ENCODE peak calls at places on chromosomes 1 and 21, in seven cellular contexts. M is HL-60, X is HCT116, E is prostate gland, A is suprapubic skin, C is endothelial cell of umbilical vein, V is K562. Q is an unnamed sample.

GRCh38 chr1:81305997-81306452 is 494.7 kb upstream of the ADGRL2 start:
- DNase-seq in X (no peak), C (peak; percentile 65), V (no peak), M (no peak), E (peak; percentile 25), A (no peak), Q (no peak)

GRCh38 chr1:117780981-117781475 is 148.4 kb downstream of the GDAP2 start:
- DNase-seq in E (no peak), M (no peak), V (no peak), C (no peak), X (no peak), A (no peak), Q (no peak)

GRCh38 chr1:62841587-62842169 is 57.7 kb downstream of the ATG4C start:
- DNase-seq in C (peak; percentile 70), M (peak; percentile 18), A (no peak), V (peak; percentile 52), E (peak; percentile 44), X (peak; percentile 49), Q (no peak)

GRCh38 chr1:221781102-221781744 is 39.3 kb upstream of the DUSP10 start:
- DNase-seq in C (no peak), E (no peak), A (no peak), M (peak; percentile 91), V (no peak), X (no peak), Q (no peak)

GRCh38 chr21:41593784-41594138 is 85.8 kb upstream of the TMPRSS2 start:
- DNase-seq in C (no peak), X (no peak), M (no peak), V (no peak), E (no peak), A (peak; percentile 13), Q (no peak)

GRCh38 chr1:100706861-100707260 is 12.7 kb upstream of the VCAM1 start:
- DNase-seq in M (no peak), E (no peak), X (no peak), V (no peak), A (no peak), C (no peak), Q (no peak)

GRCh38 chr1:31666290-31666963 is 21.8 kb upstream of the PEF1 start:
- DNase-seq in M (no peak), E (peak; percentile 43), V (no peak), X (no peak), C (no peak), A (no peak), Q (no peak)

GRCh38 chr21:41227357-41228005 is 59.5 kb downstream of the BACE2 start:
- DNase-seq in E (no peak), C (no peak), M (no peak), V (no peak), X (no peak), A (no peak), Q (no peak)

GRCh38 chr21:36478941-36479340 is 981 bp downstream of the CLDN14 start:
- DNase-seq in E (no peak), C (peak; percentile 48), A (no peak), X (no peak), M (no peak), V (no peak), Q (no peak)

GRCh38 chr1:164704954-164705353 is 146.0 kb downstream of the PBX1 start:
- DNase-seq in A (no peak), V (no peak), E (no peak), M (no peak), X (no peak), C (no peak), Q (no peak)
- TF ChIP-seq CTCF in A (no peak), V (peak; percentile 52), E (no peak), M (no peak), X (peak; percentile 26), C (peak; percentile 4), Q (no peak)

DNA sequence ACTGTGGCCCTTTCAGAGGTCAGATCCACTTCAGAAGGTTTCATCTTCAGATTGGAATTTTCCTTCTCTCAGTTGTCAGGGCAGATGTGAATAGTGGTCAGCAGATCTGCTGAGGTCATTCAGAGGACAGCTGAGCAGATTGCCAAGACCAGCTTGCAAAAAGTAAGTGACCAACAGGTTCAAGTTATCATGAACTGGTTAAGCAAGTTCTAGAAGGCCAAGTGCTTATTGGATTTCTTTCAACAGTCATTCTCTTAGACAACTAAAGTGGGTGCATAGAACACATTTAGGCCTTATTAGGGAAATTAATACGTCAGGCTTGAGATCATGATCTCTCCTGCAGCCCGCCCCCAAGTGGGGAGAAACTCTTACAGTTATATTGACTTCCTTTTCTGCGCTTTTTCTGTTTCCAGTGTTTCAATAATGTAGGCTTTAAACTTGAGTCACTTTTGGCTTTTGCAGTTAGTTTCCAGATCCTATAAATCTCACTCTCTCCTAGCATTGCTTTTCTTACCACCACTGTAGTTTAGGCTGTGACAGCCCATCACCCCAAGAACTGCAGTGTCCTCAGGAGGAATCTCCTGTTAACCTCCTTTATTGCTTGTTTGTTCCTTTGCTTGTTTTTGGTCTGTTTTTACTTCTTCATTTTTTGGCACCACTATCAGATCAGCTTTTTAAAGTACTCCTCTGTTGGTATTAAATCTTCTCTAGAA is 96.4 kb downstream of the C1orf21 start:
- DNase-seq in E (peak; percentile 61), M (no peak), V (no peak), A (no peak), C (peak; percentile 22), X (no peak), Q (no peak)
- TF ChIP-seq POLR2AphosphoS5 in E (peak; percentile 64), M (no peak), V (no peak), A (no peak), C (no peak), X (no peak), Q (peak; percentile 54)

GRCh38 chr1:10389271-10389973 is 9.4 kb upstream of the PGD start:
- DNase-seq in E (no peak), M (no peak), C (no peak), V (no peak), X (no peak), A (no peak), Q (no peak)

GRCh38 chr1:10388387-10388715 is 10.5 kb upstream of the PGD start:
- DNase-seq in E (no peak), V (no peak), A (no peak), X (no peak), C (no peak), M (no peak), Q (no peak)

GRCh38 chr1:10384219-10384618 is 14.6 kb upstream of the PGD start:
- DNase-seq in C (no peak), M (no peak), E (no peak), X (no peak), V (no peak), A (no peak), Q (no peak)

GRCh38 chr1:10387611-10388386 is 11.1 kb upstream of the PGD start:
- DNase-seq in V (no peak), X (no peak), M (peak; percentile 97), E (no peak), C (peak; percentile 65), A (no peak), Q (no peak)

GRCh38 chr1:10386761-10387482 is 11.9 kb upstream of the PGD start:
- DNase-seq in A (no peak), M (no peak), V (no peak), X (no peak), E (no peak), C (no peak), Q (no peak)
- H3K27ac ChIP-seq in A (peak overlapping the region; percentile 81), M (peak overlapping the region; percentile 80), V (no peak overlapping the region), X (no peak overlapping the region), E (peak overlapping the region; percentile 44), C (no peak overlapping the region), Q (peak overlapping the region; percentile 70)

DNA sequence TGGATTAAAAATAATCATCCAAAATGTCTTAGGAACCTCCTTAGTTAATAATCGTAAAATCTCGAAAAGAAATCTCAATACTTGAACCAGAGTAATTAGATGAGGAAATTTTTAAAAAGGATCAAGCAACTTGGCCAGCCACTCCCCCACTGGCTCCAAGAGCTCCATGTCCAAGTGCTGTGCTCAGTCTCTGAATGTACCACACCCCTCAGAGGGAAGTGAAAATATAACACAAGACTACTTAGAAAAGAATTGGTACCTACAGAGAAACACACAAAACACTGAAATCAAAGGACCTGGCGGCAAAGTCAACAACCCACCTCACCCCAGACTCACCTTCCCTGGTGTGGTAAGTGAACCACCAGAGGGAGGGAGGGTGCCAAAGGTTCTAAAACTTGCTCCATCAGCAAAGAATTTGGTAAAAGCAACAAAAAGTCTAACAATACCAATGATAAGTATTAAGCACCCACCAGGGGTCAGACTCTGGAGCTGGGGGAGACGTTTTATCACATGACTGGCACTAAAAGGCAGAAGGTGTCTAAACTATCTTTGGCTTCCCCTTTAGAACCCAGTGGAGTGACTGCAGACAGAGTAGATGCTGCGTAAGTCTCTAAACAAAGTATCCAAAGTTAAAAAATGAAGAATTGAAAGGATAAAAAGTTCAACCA is 14.0 kb downstream of the LBR start:
- DNase-seq in E (no peak), A (no peak), C (no peak), X (no peak), V (no peak), M (no peak), Q (no peak)
- TF ChIP-seq CTCF in E (no peak), A (no peak), C (no peak), X (no peak), V (no peak), M (no peak), Q (no peak)

GRCh38 chr1:234381699-234382555 is 8.7 kb downstream of the COA6 start:
- DNase-seq in X (no peak), C (no peak), M (no peak), V (no peak), E (no peak), A (no peak), Q (peak; percentile 64)

GRCh38 chr1:234388094-234388493 is 14.8 kb downstream of the COA6 start:
- DNase-seq in C (no peak), M (no peak), X (no peak), A (no peak), V (no peak), E (no peak), Q (peak; percentile 5)

DNA sequence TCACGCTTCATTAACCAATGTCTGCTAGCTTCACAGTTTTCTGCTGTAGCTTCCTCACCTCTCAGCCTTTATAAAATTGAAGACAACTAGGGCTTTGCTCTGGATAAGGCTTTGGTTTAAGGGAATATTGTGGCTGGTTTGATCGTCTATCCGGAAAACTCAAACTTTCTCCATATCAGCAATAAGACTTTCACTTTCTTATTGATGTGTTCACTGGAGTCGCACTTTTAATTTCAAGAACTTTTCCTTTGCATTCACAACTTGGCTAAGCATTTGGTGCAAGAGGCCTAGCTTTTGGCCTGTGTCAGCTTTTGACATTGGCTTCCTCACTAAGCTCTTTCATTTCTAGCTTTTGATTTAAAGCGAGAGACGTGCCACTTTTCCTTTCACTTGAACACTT is 12.9 kb downstream of the COA6 start:
- DNase-seq in X (no peak), V (no peak), E (no peak), C (no peak), A (no peak), M (no peak), Q (peak; percentile 29)
- TF ChIP-seq POLR2AphosphoS5 in X (no peak), V (no peak), E (no peak), C (no peak), A (no peak), M (no peak), Q (no peak)

DNA sequence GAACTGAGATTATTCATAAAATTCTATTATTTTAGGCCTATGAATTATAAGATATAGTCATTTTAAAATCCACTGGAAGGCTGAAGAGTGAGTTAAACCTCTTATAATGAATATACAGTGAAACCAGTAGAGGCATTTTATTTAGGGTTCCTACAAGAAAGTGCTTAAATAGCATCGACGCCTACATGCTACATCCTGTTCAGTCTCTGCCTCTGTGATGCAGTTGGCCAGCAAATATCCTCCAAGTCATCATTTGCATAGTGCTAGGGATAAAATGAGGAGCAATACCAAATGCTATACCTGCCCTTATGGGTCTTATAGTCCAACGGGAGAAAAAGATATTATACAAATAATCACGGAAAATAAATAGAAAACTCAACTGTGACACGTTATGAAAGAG is 59.6 kb downstream of the EDEM3 start:
- DNase-seq in A (no peak), C (no peak), M (no peak), E (no peak), X (no peak), V (no peak), Q (no peak)
- H3K27ac ChIP-seq in A (no peak overlapping the region), C (no peak overlapping the region), M (no peak overlapping the region), E (no peak overlapping the region), X (no peak overlapping the region), V (no peak overlapping the region), Q (no peak overlapping the region)

GRCh38 chr1:70826428-70826827 is 221.2 kb downstream of the PTGER3 start:
- DNase-seq in V (no peak), A (no peak), C (no peak), M (no peak), X (no peak), E (no peak), Q (no peak)
- TF ChIP-seq CTCF in V (no peak), A (no peak), C (no peak), M (no peak), X (no peak), E (no peak), Q (no peak)